ENCODE peak calls at places on chromosomes 6 and 20, in four cellular contexts. One of them, this sample, is unnamed.

GRCh38 chr6:18446771-18447170 is 59.6 kb downstream of the RNF144B start:
- ATAC-seq in B cell: no peak
- ATAC-seq in body of pancreas: no peak
- ATAC-seq in heart left ventricle: no peak
- ATAC-seq in this sample: no peak

GRCh38 chr6:152380351-152380767 is 256.8 kb downstream of the SYNE1 start:
- ATAC-seq in B cell: no peak
- ATAC-seq in body of pancreas: peak
- ATAC-seq in heart left ventricle: peak
- ATAC-seq in this sample: peak

GRCh38 chr6:42141603-42142117 is 760 bp downstream of the C6orf132 start:
- ATAC-seq in B cell: no peak
- ATAC-seq in heart left ventricle: peak
- ATAC-seq in body of pancreas: peak
- ATAC-seq in this sample: no peak

GRCh38 chr6:20427856-20428255 is 26.2 kb downstream of the E2F3 start:
- ATAC-seq in heart left ventricle: no peak
- ATAC-seq in body of pancreas: no peak
- ATAC-seq in B cell: peak
- ATAC-seq in this sample: no peak

GRCh38 chr6:49720372-49720771 is 7.0 kb upstream of the CRISP2 start:
- ATAC-seq in heart left ventricle: no peak
- ATAC-seq in body of pancreas: no peak
- ATAC-seq in B cell: no peak
- ATAC-seq in this sample: no peak

GRCh38 chr6:116446399-116446798 is 14.8 kb upstream of the CALHM6 start:
- ATAC-seq in B cell: no peak
- ATAC-seq in heart left ventricle: no peak
- ATAC-seq in body of pancreas: no peak
- ATAC-seq in this sample: no peak

GRCh38 chr6:41441598-41442205 is 104.5 kb upstream of the FOXP4 start:
- ATAC-seq in B cell: no peak
- ATAC-seq in heart left ventricle: no peak
- ATAC-seq in body of pancreas: no peak
- ATAC-seq in this sample: no peak

GRCh38 chr6:14361956-14362587 is 244.5 kb downstream of the CD83 start:
- ATAC-seq in heart left ventricle: peak
- ATAC-seq in body of pancreas: no peak
- ATAC-seq in B cell: no peak
- ATAC-seq in this sample: no peak

GRCh38 chr6:106790935-106791334 is 161.6 kb downstream of the QRSL1 start:
- ATAC-seq in body of pancreas: peak
- ATAC-seq in heart left ventricle: no peak
- ATAC-seq in B cell: no peak
- ATAC-seq in this sample: no peak

GRCh38 chr6:65289491-65289890 is 417.5 kb downstream of the EYS start:
- ATAC-seq in heart left ventricle: no peak
- ATAC-seq in B cell: no peak
- ATAC-seq in body of pancreas: no peak
- ATAC-seq in this sample: no peak

GRCh38 chr6:1993049-1993448 is 252.4 kb downstream of the GMDS start:
- ATAC-seq in heart left ventricle: no peak
- ATAC-seq in B cell: no peak
- ATAC-seq in body of pancreas: no peak
- ATAC-seq in this sample: no peak

GRCh38 chr6:144330588-144330987 is 45.5 kb downstream of the UTRN start:
- ATAC-seq in B cell: no peak
- ATAC-seq in heart left ventricle: no peak
- ATAC-seq in body of pancreas: peak
- ATAC-seq in this sample: no peak

GRCh38 chr6:106783631-106784566 is 154.5 kb downstream of the QRSL1 start:
- ATAC-seq in body of pancreas: no peak
- ATAC-seq in heart left ventricle: no peak
- ATAC-seq in B cell: no peak
- ATAC-seq in this sample: no peak

GRCh38 chr6:93858213-93858612 is 438.9 kb upstream of the EPHA7 start:
- ATAC-seq in B cell: no peak
- ATAC-seq in heart left ventricle: no peak
- ATAC-seq in body of pancreas: no peak
- ATAC-seq in this sample: no peak

GRCh38 chr6:139763468-139764214 is 389.2 kb upstream of the CITED2 start:
- ATAC-seq in heart left ventricle: no peak
- ATAC-seq in body of pancreas: no peak
- ATAC-seq in B cell: no peak
- ATAC-seq in this sample: no peak

GRCh38 chr20:60365063-60365640 is 406.9 kb downstream of the CDH26 start:
- ATAC-seq in heart left ventricle: no peak
- ATAC-seq in B cell: no peak
- ATAC-seq in body of pancreas: no peak
- ATAC-seq in this sample: no peak

GRCh38 chr6:3229566-3230274 is 2.3 kb upstream of the TUBB2B start:
- ATAC-seq in heart left ventricle: no peak
- ATAC-seq in B cell: peak
- ATAC-seq in body of pancreas: no peak
- ATAC-seq in this sample: no peak

GRCh38 chr6:125058562-125058961 is 95.0 kb upstream of the TPD52L1 start:
- ATAC-seq in heart left ventricle: no peak
- ATAC-seq in body of pancreas: no peak
- ATAC-seq in B cell: no peak
- ATAC-seq in this sample: no peak

GRCh38 chr6:106149472-106150069 is 63.4 kb downstream of the PRDM1 start:
- ATAC-seq in heart left ventricle: no peak
- ATAC-seq in B cell: no peak
- ATAC-seq in body of pancreas: no peak
- ATAC-seq in this sample: no peak

DNA sequence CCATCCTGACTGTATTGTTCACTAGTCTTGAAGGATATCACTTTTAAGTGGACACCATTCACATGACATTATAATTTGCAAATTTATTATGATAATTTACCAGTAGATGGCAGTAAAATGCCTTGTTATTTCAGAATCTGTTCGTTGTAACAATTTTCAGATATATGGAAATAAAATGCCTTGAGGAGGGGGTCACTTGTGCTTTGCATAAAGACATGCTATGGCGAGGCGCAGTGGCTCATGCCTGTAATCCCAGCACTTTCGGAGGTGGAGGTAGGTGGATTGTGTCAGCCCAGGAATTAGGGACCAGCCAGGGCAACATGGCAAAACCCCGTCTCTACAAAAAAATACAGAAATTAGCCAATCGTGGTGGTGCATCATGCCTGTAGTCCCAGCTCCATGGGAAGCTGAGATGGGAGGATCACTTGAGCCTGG is 9.0 kb upstream of the NCOA6 start:
- ATAC-seq in B cell: no peak
- ATAC-seq in heart left ventricle: no peak
- ATAC-seq in body of pancreas: no peak
- ATAC-seq in this sample: no peak
- TF ChIP-seq CTCF in B cell: peak
- TF ChIP-seq CTCF in heart left ventricle: peak
- TF ChIP-seq CTCF in body of pancreas: peak
- TF ChIP-seq CTCF in this sample: peak

GRCh38 chr20:47508228-47508752 is 6.6 kb downstream of the NCOA3 start:
- ATAC-seq in body of pancreas: no peak
- ATAC-seq in heart left ventricle: no peak
- ATAC-seq in B cell: no peak
- ATAC-seq in this sample: no peak
- TF ChIP-seq CTCF in body of pancreas: no peak
- TF ChIP-seq CTCF in heart left ventricle: no peak
- TF ChIP-seq CTCF in B cell: no peak
- TF ChIP-seq CTCF in this sample: no peak

GRCh38 chr20:57264908-57265648 is 1.4 kb downstream of the BMP7 start:
- ATAC-seq in heart left ventricle: no peak
- ATAC-seq in B cell: no peak
- ATAC-seq in body of pancreas: no peak
- ATAC-seq in this sample: no peak
- TF ChIP-seq CTCF in heart left ventricle: no peak
- TF ChIP-seq CTCF in B cell: no peak
- TF ChIP-seq CTCF in body of pancreas: no peak
- TF ChIP-seq CTCF in this sample: no peak

GRCh38 chr6:85476532-85476931 is 26.6 kb downstream of the NT5E start:
- ATAC-seq in B cell: no peak
- ATAC-seq in body of pancreas: no peak
- ATAC-seq in heart left ventricle: no peak
- ATAC-seq in this sample: no peak
- TF ChIP-seq CTCF in B cell: no peak
- TF ChIP-seq CTCF in body of pancreas: no peak
- TF ChIP-seq CTCF in heart left ventricle: no peak
- TF ChIP-seq CTCF in this sample: no peak

GRCh38 chr6:24524801-24525200 is 30.0 kb downstream of the ALDH5A1 start:
- ATAC-seq in body of pancreas: no peak
- ATAC-seq in B cell: no peak
- ATAC-seq in heart left ventricle: no peak
- ATAC-seq in this sample: no peak
- TF ChIP-seq CTCF in body of pancreas: no peak
- TF ChIP-seq CTCF in B cell: peak
- TF ChIP-seq CTCF in heart left ventricle: no peak
- TF ChIP-seq CTCF in this sample: no peak

GRCh38 chr6:6508603-6509002 is 79.9 kb upstream of the LY86 start:
- ATAC-seq in body of pancreas: no peak
- ATAC-seq in B cell: no peak
- ATAC-seq in heart left ventricle: no peak
- ATAC-seq in this sample: no peak

GRCh38 chr6:6503186-6503585 is 85.3 kb upstream of the LY86 start:
- ATAC-seq in B cell: no peak
- ATAC-seq in body of pancreas: no peak
- ATAC-seq in heart left ventricle: peak
- ATAC-seq in this sample: no peak

GRCh38 chr6:6509304-6509703 is 79.2 kb upstream of the LY86 start:
- ATAC-seq in heart left ventricle: peak
- ATAC-seq in body of pancreas: no peak
- ATAC-seq in B cell: no peak
- ATAC-seq in this sample: no peak

GRCh38 chr6:6505111-6505510 is 83.4 kb upstream of the LY86 start:
- ATAC-seq in heart left ventricle: no peak
- ATAC-seq in B cell: no peak
- ATAC-seq in body of pancreas: no peak
- ATAC-seq in this sample: no peak
- TF ChIP-seq CTCF in heart left ventricle: no peak
- TF ChIP-seq CTCF in B cell: no peak
- TF ChIP-seq CTCF in body of pancreas: no peak
- TF ChIP-seq CTCF in this sample: no peak